ENCODE peak calls at places on chromosomes 2 and 18, in ten cellular contexts. K is pancreas, D is dorsolateral prefrontal cortex, P is small intestine, Z is keratinocyte, X is tibial nerve, V is spleen, T is OCI-LY7, U is heart left ventricle, A is ovary. E is an unnamed sample.

GRCh38 chr2:179335732-179336131 is 71.1 kb upstream of the SESTD1 start:
- DNase-seq in K (no peak), T (no peak), U (no peak), V (no peak), P (no peak), X (no peak), D (no peak), A (no peak), Z (no peak), E (no peak)

GRCh38 chr2:238009563-238009962 is 42.7 kb downstream of the UBE2F start:
- DNase-seq in T (no peak), K (no peak), P (no peak), A (no peak), Z (no peak), V (no peak), X (no peak), U (no peak), D (peak), E (no peak)

GRCh38 chr18:35671952-35672603 is 90.5 kb downstream of the GALNT1 start:
- DNase-seq in X (no peak), K (no peak), D (no peak), P (peak), A (no peak), T (no peak), V (no peak), U (no peak), Z (no peak), E (no peak)

GRCh38 chr2:235445116-235445515 is 48.7 kb upstream of the AGAP1 start:
- DNase-seq in U (no peak), X (no peak), P (no peak), D (no peak), A (no peak), Z (no peak), V (no peak), T (no peak), K (no peak), E (no peak)

GRCh38 chr2:203648273-203648672 is 58.2 kb upstream of the CD28 start:
- DNase-seq in A (no peak), U (no peak), X (no peak), V (no peak), P (no peak), D (no peak), T (no peak), Z (no peak), K (no peak), E (no peak)

GRCh38 chr2:231931481-231931915 is 5.3 kb upstream of the NPPC start:
- DNase-seq in P (no peak), K (no peak), D (no peak), V (no peak), X (no peak), Z (no peak), A (no peak), U (peak), T (no peak), E (no peak)

GRCh38 chr2:23587330-23587729 is 202.4 kb downstream of the KLHL29 start:
- DNase-seq in A (no peak), X (no peak), D (no peak), K (no peak), T (no peak), U (no peak), V (peak), Z (no peak), P (no peak), E (no peak)

GRCh38 chr2:241859436-241860183 is 916 bp upstream of the PDCD1 start:
- DNase-seq in V (peak), U (peak), K (peak), X (peak), D (peak), P (peak), T (no peak), Z (no peak), A (peak), E (no peak)

GRCh38 chr2:11129598-11130449 is 25.4 kb upstream of the SLC66A3 start:
- DNase-seq in Z (no peak), V (peak), D (no peak), T (peak), X (no peak), K (peak), U (no peak), A (peak), P (peak), E (peak)

GRCh38 chr2:197293252-197294007 is 17.1 kb downstream of the ANKRD44 start:
- DNase-seq in V (no peak), X (no peak), U (no peak), P (no peak), T (peak), D (no peak), A (no peak), K (no peak), Z (no peak), E (no peak)

GRCh38 chr2:1653137-1653789 is 91.1 kb downstream of the PXDN start:
- DNase-seq in A (peak), Z (no peak), V (peak), P (no peak), T (no peak), U (peak), K (no peak), X (no peak), D (no peak), E (peak)

GRCh38 chr2:31347788-31348187 is 66.8 kb downstream of the XDH start:
- DNase-seq in T (no peak), D (no peak), P (no peak), A (no peak), U (no peak), V (no peak), K (no peak), Z (no peak), X (no peak), E (no peak)

GRCh38 chr2:117127680-117128079 is 686.8 kb upstream of the DDX18 start:
- DNase-seq in T (no peak), V (no peak), K (no peak), Z (no peak), U (no peak), D (no peak), A (no peak), P (no peak), X (no peak), E (no peak)

GRCh38 chr2:160207804-160208661 is 8.0 kb upstream of the ITGB6 start:
- DNase-seq in D (peak), U (peak), A (peak), K (peak), T (no peak), X (peak), P (peak), Z (peak), V (peak), E (peak)

GRCh38 chr18:75727479-75727878 is 300.0 kb upstream of the SMIM21 start:
- DNase-seq in T (peak), Z (no peak), U (peak), X (no peak), V (no peak), K (no peak), P (peak), D (peak), A (no peak), E (no peak)

GRCh38 chr18:55588876-55589595 is 1.0 kb upstream of the TCF4 start:
- DNase-seq in X (no peak), A (no peak), D (no peak), U (no peak), Z (no peak), T (peak), P (no peak), K (no peak), V (no peak), E (no peak)

GRCh38 chr2:207165121-207166038 is at the start of gene KLF7:
- DNase-seq in A (peak), U (peak), D (peak), P (peak), V (peak), X (no peak), T (no peak), Z (no peak), K (peak), E (peak)

GRCh38 chr2:102498414-102498813 is 25.4 kb downstream of the SLC9A4 start:
- DNase-seq in X (no peak), P (no peak), A (no peak), T (no peak), Z (no peak), D (no peak), K (no peak), U (no peak), V (no peak), E (no peak)

GRCh38 chr2:218516614-218517013 is 51.5 kb downstream of the USP37 start:
- DNase-seq in P (peak), U (no peak), D (no peak), X (no peak), Z (peak), A (no peak), T (peak), V (no peak), K (no peak), E (no peak)

GRCh38 chr2:200310545-200310971 is 4.1 kb downstream of the SPATS2L start:
- DNase-seq in K (no peak), D (no peak), A (no peak), Z (no peak), P (no peak), X (no peak), U (no peak), T (no peak), V (no peak), E (no peak)

GRCh38 chr2:2328847-2329246 is 2.2 kb downstream of the MYT1L start:
- DNase-seq in T (no peak), P (peak), U (no peak), D (peak), K (no peak), Z (no peak), V (no peak), A (no peak), X (no peak), E (no peak)

GRCh38 chr2:112881217-112882000 is 29.6 kb upstream of the IL37 start:
- DNase-seq in A (no peak), V (peak), P (no peak), U (no peak), Z (peak), K (no peak), T (peak), D (peak), X (no peak), E (no peak)

GRCh38 chr2:189685540-189686229 is 11.2 kb downstream of the ANKAR start:
- DNase-seq in K (no peak), D (no peak), X (no peak), U (peak), P (peak), V (no peak), T (no peak), A (peak), Z (no peak), E (no peak)

GRCh38 chr18:75408554-75409506 is 18.7 kb downstream of the SMIM21 start:
- DNase-seq in A (no peak), T (no peak), U (no peak), D (no peak), Z (peak), V (no peak), X (no peak), P (no peak), K (no peak), E (no peak)

GRCh38 chr2:157093666-157094065 is 163.8 kb upstream of the GALNT5 start:
- DNase-seq in A (no peak), T (no peak), P (no peak), K (no peak), X (no peak), Z (no peak), U (no peak), D (no peak), V (no peak), E (no peak)

GRCh38 chr2:144890828-144891227 is 370.9 kb upstream of the ZEB2 start:
- DNase-seq in T (peak), K (no peak), Z (no peak), V (no peak), A (no peak), U (no peak), P (no peak), D (no peak), X (no peak), E (no peak)

GRCh38 chr2:33603416-33603815 is 4.3 kb upstream of the FAM98A start:
- DNase-seq in D (no peak), A (no peak), K (no peak), X (no peak), V (no peak), U (no peak), T (no peak), Z (no peak), P (no peak), E (no peak)

GRCh38 chr2:239998006-239998405 is 27.1 kb downstream of the NDUFA10 start:
- DNase-seq in P (peak), D (no peak), Z (no peak), U (no peak), V (no peak), X (no peak), A (no peak), K (no peak), T (no peak), E (no peak)

GRCh38 chr2:86001326-86001725 is 104.4 kb downstream of the POLR1A start:
- DNase-seq in K (no peak), Z (no peak), X (no peak), P (no peak), T (no peak), V (peak), D (no peak), U (no peak), A (no peak), E (no peak)

GRCh38 chr2:24209389-24210105 is 34.7 kb downstream of the FAM228A start:
- DNase-seq in X (no peak), Z (no peak), D (no peak), V (no peak), A (no peak), K (no peak), T (no peak), P (no peak), U (no peak), E (no peak)

GRCh38 chr2:137947714-137948336 is 16.4 kb upstream of the HNMT start:
- DNase-seq in K (peak), Z (no peak), U (peak), T (peak), P (peak), X (peak), D (peak), A (peak), V (no peak), E (peak)

GRCh38 chr2:188235364-188235763 is 56.3 kb upstream of the GULP1 start:
- DNase-seq in T (no peak), U (no peak), V (no peak), A (no peak), P (no peak), K (no peak), X (no peak), D (no peak), Z (no peak), E (no peak)

GRCh38 chr18:50866765-50867164 is 12.2 kb upstream of the ME2 start:
- DNase-seq in D (no peak), A (no peak), Z (no peak), V (no peak), K (no peak), X (no peak), U (no peak), T (peak), P (no peak), E (no peak)

DNA sequence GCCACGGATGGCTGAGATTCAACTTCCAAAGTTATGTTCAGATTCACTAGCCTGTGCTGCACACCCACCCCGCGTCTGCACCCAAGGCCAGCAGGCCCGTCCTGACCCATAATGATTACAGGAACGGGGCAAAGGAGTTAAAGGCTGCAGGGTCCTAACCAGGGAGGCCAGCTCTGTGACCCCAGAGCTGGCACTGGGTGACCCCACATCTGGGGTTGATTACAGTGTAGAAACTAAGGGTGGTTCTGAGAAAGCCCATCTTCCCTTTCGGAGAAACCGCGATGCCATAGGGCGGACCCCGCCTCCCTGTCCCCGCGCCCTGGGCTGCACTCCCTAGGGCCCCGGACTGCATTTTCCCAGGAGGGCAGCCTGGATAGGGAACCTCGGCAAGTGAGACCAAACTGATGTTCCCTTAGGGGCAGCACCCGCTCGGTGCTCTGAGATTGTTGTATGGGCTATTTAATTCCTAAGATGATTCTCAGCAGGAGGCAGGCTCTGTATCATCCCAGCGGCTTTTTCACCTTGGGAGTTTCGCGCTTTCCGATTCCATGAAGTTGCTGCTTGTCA is 2.2 kb upstream of the GPR148 start:
- DNase-seq in P (no peak), X (no peak), Z (no peak), T (no peak), A (no peak), K (peak), V (peak), U (no peak), D (no peak), E (no peak)
- H3K27ac ChIP-seq in P (no peak), X (no peak), Z (no peak), T (no peak), A (no peak), K (peak), V (peak), U (peak), D (peak), E (no peak)

DNA sequence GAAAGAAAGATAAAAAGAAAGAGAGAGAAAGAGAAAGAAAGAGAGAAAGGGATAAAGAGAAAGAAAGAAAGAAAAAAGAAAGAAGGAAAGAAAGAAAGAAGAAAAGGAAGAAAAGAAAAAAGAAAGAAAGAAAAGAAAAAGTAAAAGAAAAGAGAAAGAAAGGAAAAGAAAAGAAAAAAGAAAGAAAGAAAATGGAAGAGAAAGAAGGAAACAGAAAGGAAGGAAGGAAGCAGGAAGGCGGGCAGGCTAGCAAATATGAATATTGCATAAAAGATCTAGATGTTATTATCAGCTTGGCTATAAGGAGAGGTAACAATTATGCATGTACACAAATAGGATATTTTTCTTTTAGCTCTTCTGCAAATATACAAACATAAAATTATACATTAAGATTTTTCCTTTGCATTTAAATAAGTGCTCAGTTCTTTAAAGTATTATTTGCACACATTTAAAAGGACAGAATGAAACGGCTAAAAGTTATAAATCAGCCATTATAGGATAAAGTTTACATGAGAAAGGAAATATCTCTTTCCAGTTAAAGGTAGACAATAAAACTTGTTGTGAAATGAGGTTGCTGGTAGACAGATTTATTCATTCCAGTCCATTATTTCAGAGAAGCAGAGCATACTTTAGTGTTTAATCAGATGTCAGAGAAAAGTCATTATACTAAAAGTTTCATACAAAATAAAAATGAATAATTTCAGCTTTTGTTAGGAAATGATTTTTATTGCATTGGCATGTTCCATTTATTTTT is 511.4 kb downstream of the KCNJ3 start:
- DNase-seq in V (no peak), U (no peak), K (no peak), D (no peak), A (no peak), X (no peak), Z (no peak), P (no peak), T (no peak), E (no peak)
- H3K27ac ChIP-seq in V (no peak), U (no peak), K (no peak), D (no peak), A (no peak), X (no peak), Z (no peak), P (no peak), T (no peak), E (no peak)

DNA sequence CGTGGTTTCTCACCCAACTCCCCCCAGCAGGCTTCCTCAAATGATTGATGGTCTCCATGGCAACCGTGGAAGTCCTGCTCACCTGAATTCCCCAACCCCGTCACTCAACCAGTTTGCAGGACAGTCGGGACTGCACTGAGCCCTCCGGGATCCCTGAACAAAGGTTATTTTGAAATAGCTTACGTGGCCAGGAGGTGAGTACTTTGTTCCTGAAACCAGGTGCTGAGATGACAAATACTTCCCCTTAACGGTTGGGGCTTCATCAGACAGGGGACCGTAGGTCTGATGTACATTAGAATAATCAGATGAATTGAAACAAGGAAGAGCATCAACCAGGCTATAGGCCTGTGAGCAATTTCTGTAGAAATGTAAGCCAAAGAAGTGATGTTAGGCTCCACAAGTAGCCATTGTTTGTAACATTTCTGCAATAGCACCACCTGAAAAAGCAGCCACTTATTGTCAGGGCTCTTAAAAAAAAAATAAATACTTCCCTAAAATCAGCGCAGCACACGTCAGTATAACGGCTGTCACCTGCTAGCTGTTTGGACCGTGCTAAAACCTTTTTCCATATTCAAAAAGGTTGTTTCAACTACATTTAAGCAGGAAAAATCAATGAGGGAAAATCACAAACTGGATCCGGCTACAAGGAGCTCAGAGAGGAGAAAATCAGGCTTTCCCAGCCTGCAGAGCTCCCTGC is 206.4 kb upstream of the ID2 start:
- DNase-seq in P (peak), Z (no peak), D (no peak), A (no peak), X (no peak), V (no peak), T (peak), U (no peak), K (no peak), E (no peak)
- H3K27ac ChIP-seq in P (peak), Z (no peak), D (no peak), A (no peak), X (no peak), V (peak), T (peak), U (no peak), K (no peak), E (no peak)

DNA sequence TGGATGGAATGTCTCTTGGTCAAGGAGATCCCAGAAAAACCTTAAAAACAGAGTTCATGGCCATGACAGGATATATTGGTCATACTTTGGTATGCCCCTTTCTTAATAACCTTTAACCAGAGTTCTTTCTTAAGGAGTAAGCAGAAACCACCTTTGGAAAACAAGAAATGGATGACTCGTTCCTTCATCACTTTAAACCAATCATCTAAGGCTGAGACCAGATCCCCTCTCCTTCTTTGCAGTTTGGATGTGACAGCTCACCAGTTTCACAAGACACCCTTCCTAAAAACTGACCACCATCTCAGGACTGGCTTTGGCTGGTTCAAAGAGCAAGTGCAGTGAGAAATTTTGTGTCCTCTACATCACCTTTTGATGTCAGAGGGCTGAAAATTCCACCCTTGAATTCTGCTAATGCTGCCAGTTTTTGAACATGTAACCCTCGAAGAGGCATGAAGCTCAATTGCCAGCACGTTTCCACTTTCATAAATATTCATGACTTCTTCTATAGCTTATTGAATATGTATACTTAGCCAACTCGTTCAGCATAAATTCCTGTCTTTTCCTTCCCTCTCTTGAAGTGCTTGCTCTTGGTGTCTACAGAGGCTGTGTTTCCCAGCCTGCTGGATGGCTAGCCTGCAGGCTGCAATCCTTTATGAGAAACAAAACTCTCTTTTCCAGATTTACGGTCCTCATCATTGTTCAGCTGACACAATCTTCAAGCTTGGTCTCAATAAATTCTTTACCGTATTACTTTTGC is 1323.5 kb upstream of the TMEFF2 start:
- DNase-seq in A (no peak), D (no peak), X (no peak), U (no peak), Z (no peak), T (no peak), V (no peak), P (no peak), K (no peak), E (no peak)
- H3K27ac ChIP-seq in A (no peak), D (no peak), X (no peak), U (no peak), Z (no peak), T (no peak), V (no peak), P (no peak), K (no peak), E (no peak)